ENCODE peak calls at places on chromosome 14, in five cellular contexts. U, R, G, T and F are unnamed samples. For H3K79me2, the result is how much of the 10 kb centered on the place peaks cover.

GRCh38 chr14:64861916-64862315 is 17.8 kb downstream of the SPTB start:
- DNase-seq in U (no peak), R (no peak), G (no peak), T (peak), F (no peak)

GRCh38 chr14:64801800-64802199 is 77.9 kb downstream of the SPTB start:
- DNase-seq in U (peak), R (peak), G (no peak), T (peak), F (no peak)

GRCh38 chr14:70879448-70879847 is 27.8 kb upstream of the PCNX1 start:
- DNase-seq in U (no peak), R (no peak), G (no peak), T (no peak), F (no peak)

GRCh38 chr14:61628192-61628591 is 67.1 kb upstream of the HIF1A start:
- DNase-seq in U (no peak), R (peak), G (no peak), T (no peak), F (no peak)

GRCh38 chr14:45038256-45038655 is 45.7 kb upstream of the PRPF39 start:
- DNase-seq in U (no peak), R (no peak), G (no peak), T (no peak), F (no peak)

GRCh38 chr14:104131968-104132732 is 6.2 kb upstream of the KIF26A start:
- DNase-seq in U (no peak), R (no peak), G (no peak), T (no peak), F (no peak)

GRCh38 chr14:98754343-98755025 is 517.5 kb downstream of the BCL11B start:
- DNase-seq in U (no peak), R (no peak), G (no peak), T (no peak), F (no peak)

GRCh38 chr14:51304428-51304827 is 64.4 kb downstream of the TMX1 start:
- DNase-seq in U (no peak), R (peak), G (no peak), T (no peak), F (no peak)

GRCh38 chr14:73714656-73715081 is 485 bp upstream of the PNMA1 start:
- DNase-seq in U (peak), R (peak), G (no peak), T (no peak), F (no peak)

GRCh38 chr14:100567877-100568163 is 19.4 kb downstream of the BEGAIN start:
- DNase-seq in U (no peak), R (peak), G (no peak), T (peak), F (no peak)

GRCh38 chr14:94775875-94776217 is 5.9 kb upstream of the GSC start:
- DNase-seq in U (no peak), R (peak), G (no peak), T (no peak), F (no peak)

GRCh38 chr14:64253672-64254071 is 40.5 kb downstream of the ESR2 start:
- DNase-seq in U (peak), R (peak), G (no peak), T (no peak), F (no peak)

GRCh38 chr14:75984674-75985073 is 889 bp upstream of the IFT43 start:
- DNase-seq in U (peak), R (no peak), G (no peak), T (no peak), F (no peak)

GRCh38 chr14:76810953-76811400 is 1.7 kb downstream of the ANGEL1 start:
- DNase-seq in U (peak), R (peak), G (peak), T (peak), F (peak)

GRCh38 chr14:104096751-104097700 is 11.5 kb downstream of the ASPG start:
- DNase-seq in U (peak), R (peak), G (no peak), T (peak), F (no peak)

GRCh38 chr14:93961610-93962009 is 14.8 kb downstream of the ASB2 start:
- DNase-seq in U (no peak), R (no peak), G (no peak), T (no peak), F (no peak)

GRCh38 chr14:73223049-73223448 is 14.3 kb upstream of the PAPLN start:
- DNase-seq in U (no peak), R (peak), G (no peak), T (no peak), F (no peak)

GRCh38 chr14:80850197-80850814 is 91.2 kb downstream of the CEP128 start:
- DNase-seq in U (peak), R (peak), G (peak), T (peak), F (peak)

GRCh38 chr14:22010532-22011242 is 337.1 kb upstream of the OR4E1 start:
- DNase-seq in U (no peak), R (no peak), G (no peak), T (no peak), F (no peak)

GRCh38 chr14:36509056-36509917 is 10.7 kb downstream of the NKX2-1 start:
- DNase-seq in U (no peak), R (no peak), G (no peak), T (no peak), F (no peak)

GRCh38 chr14:36506732-36507614 is 13.1 kb downstream of the NKX2-1 start:
- DNase-seq in U (no peak), R (no peak), G (no peak), T (no peak), F (no peak)

GRCh38 chr14:36505892-36506731 is 13.9 kb downstream of the NKX2-1 start:
- DNase-seq in U (no peak), R (no peak), G (no peak), T (peak), F (no peak)

GRCh38 chr14:36508418-36509051 is 11.5 kb downstream of the NKX2-1 start:
- DNase-seq in U (no peak), R (no peak), G (no peak), T (peak), F (no peak)

GRCh38 chr14:36507847-36508417 is 12.1 kb downstream of the NKX2-1 start:
- DNase-seq in U (no peak), R (no peak), G (no peak), T (no peak), F (no peak)
- TF ChIP-seq EZH2 in U (no peak), R (no peak), G (no peak), T (peak), F (no peak)

GRCh38 chr14:34715108-34715863 is 893 bp upstream of the CFL2 start:
- DNase-seq in U (no peak), R (peak), G (no peak), T (no peak), F (no peak)
- TF ChIP-seq EZH2phosphoT487 in U (no peak), R (no peak), G (no peak), T (no peak), F (no peak)

DNA sequence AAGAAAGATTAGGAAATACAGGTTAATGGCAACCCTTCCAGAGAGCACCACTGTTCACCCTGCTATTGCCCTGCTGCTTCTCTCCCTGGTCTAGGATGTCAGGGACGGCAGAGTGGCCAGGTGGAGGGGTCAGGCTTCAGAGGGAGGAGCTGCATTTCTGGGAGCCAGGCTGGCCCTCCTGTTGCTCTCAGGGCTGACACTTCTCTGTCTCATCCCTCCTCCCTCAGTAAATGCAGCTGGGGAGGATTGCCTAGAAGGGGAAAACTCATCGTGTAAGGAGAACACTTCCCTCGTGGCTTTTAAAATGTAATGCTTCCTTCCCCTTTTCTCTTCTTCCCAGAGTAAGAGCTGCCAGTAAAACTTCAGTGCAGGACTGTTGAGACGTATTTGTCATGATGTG is 20.8 kb downstream of the SUSD6 start:
- DNase-seq in U (no peak), R (peak), G (no peak), T (peak), F (no peak)
- H3K79me2 ChIP-seq in U (under half), R (half or more), G (half or more), T (half or more), F (half or more)

DNA sequence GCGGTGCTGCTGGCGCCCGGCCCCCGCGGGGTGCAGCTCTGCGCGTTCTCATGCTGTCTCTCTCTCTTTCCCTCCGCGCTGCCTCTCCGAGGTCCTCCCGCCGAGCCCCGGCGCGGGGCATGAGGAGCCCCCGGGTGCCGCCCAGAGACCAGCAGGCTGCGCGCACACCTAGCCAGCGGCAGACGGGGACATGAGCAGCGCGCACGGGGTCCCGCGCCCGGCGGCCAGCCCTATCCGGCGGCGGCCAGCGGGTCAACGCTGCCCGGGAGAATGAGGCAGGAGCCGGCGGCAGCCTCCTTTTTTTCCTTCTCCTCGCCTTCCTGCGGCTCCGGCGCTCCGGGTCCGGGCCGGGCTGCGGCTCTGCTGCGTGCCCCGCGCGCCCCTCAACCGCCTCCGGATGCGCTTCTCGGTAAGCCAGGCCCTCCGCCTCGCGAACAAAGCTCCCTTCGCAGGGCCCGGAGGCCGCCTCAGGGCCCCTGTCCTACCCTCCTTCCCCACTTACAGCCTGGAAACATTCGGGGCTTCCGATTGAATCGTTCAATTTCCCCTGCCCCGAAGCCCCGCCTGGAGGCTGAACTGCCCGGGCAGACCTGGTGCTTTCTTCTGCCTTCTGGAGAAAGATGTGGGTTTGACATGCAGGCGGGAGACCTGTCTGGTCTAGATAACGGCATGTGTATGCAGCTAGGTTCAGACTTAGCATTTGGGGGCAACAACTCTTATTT is at the start of gene TUNAR:
- DNase-seq in U (no peak), R (peak), G (no peak), T (peak), F (no peak)
- TF ChIP-seq EZH2 in U (no peak), R (no peak), G (peak), T (peak), F (no peak)

GRCh38 chr14:85418716-85419115 is 111.2 kb upstream of the FLRT2 start:
- DNase-seq in U (no peak), R (no peak), G (no peak), T (no peak), F (no peak)

GRCh38 chr14:85420707-85421106 is 109.2 kb upstream of the FLRT2 start:
- DNase-seq in U (no peak), R (no peak), G (no peak), T (no peak), F (no peak)

GRCh38 chr14:85420278-85420677 is 109.7 kb upstream of the FLRT2 start:
- DNase-seq in U (no peak), R (no peak), G (no peak), T (no peak), F (no peak)

GRCh38 chr14:85423889-85424288 is 106.1 kb upstream of the FLRT2 start:
- DNase-seq in U (no peak), R (no peak), G (no peak), T (no peak), F (no peak)

GRCh38 chr14:85421166-85421877 is 108.6 kb upstream of the FLRT2 start:
- DNase-seq in U (peak), R (peak), G (peak), T (no peak), F (no peak)
- TF ChIP-seq EZH2phosphoT487 in U (no peak), R (no peak), G (no peak), T (no peak), F (no peak)

DNA sequence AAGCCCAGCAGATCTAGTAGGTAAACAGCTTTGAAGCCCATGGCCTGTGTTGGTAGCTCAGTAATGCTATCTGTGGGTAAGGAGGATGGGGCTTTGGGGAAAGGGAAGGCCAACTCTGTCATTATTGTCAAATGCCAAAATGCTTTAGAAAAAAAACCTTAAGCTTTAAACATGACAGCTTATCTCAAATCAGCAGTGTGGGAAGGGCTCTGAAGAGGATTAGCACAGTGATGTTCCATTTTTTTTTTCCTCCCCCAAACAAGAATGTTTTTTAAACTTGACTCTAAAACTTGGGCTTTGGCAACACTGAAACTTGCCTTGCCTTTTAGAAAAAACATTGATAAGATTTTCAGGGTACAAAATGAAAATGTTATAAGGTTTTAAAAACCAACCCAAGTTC is 11.7 kb downstream of the DAAM1 start:
- DNase-seq in U (no peak), R (no peak), G (no peak), T (no peak), F (no peak)
- H3K79me2 ChIP-seq in U (under half), R (half or more), G (half or more), T (half or more), F (under half)

DNA sequence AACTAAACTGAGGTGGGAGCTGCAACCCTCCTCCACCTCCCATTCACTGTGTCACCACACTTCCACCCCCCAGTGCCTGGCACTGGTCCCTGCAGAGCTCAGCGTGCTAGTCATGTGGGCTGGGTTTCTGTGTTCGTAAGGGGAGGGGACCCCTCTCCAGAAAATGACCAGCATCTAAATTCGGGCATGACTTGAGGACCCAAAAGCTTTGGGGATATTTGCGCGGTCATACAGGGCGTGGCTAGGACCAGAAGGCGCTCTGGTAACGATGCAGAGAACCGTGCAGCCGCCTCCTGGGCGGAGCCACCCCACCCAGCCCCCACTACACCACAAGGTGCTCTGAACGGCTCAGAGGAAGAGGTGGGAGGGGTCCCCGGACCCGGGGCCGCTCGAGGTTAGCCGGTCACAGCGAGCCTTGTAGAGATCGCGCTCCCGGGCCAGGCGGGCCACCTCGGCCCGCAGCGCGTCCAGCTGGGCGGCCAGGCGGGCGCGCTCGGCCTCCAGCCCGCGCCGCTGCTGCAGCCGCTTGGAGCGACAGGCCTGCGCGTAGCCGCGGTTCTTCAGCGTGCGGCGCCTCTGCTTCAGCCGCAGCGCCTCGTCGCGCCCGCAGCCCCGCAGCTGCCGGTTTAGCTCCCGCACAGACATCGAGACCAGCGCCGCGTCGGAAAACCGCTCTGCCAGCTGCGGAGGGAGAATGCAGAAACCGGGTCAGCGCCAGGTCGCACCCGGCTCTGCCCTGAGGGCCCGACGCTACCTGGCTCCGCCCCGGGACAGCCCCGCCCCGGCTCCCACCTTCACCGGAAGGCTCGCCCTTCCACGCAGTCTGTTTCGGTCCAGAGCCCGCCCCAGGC is 9.8 kb downstream of the CPNE6 start:
- DNase-seq in U (peak), R (peak), G (peak), T (peak), F (peak)
- TF ChIP-seq EZH2 in U (no peak), R (no peak), G (no peak), T (peak), F (no peak)

GRCh38 chr14:34522496-34522895 is 17.0 kb downstream of the EAPP start:
- DNase-seq in U (no peak), R (no peak), G (no peak), T (no peak), F (no peak)

GRCh38 chr14:34527591-34527990 is 11.9 kb downstream of the EAPP start:
- DNase-seq in U (no peak), R (no peak), G (no peak), T (no peak), F (no peak)
- TF ChIP-seq EZH2phosphoT487 in U (no peak), R (no peak), G (no peak), T (no peak), F (no peak)

GRCh38 chr14:102005336-102005735 is 41.0 kb downstream of the DYNC1H1 start:
- DNase-seq in U (no peak), R (no peak), G (no peak), T (no peak), F (no peak)

GRCh38 chr14:101997429-101998336 is 33.3 kb downstream of the DYNC1H1 start:
- DNase-seq in U (no peak), R (no peak), G (no peak), T (no peak), F (no peak)

GRCh38 chr14:102000902-102001301 is 36.5 kb downstream of the DYNC1H1 start:
- DNase-seq in U (no peak), R (no peak), G (no peak), T (no peak), F (no peak)
- H3K79me2 ChIP-seq in U (under half), R (half or more), G (under half), T (under half), F (under half)